ENCODE peak calls at places on chromosomes 3 and 15, in six cellular contexts. One of them, this sample, is unnamed.

GRCh38 chr3:189547448-189547847 is 83.7 kb upstream of the TP63 start:
- DNase-seq in fibroblast of mammary gland: no peak
- DNase-seq in HCT116: no peak
- DNase-seq in GM12865: no peak
- DNase-seq in AG10803: no peak
- DNase-seq in SK-N-SH: no peak
- DNase-seq in this sample: no peak

GRCh38 chr3:40899286-40899712 is 300.0 kb upstream of the CTNNB1 start:
- DNase-seq in fibroblast of mammary gland: peak
- DNase-seq in HCT116: no peak
- DNase-seq in GM12865: no peak
- DNase-seq in AG10803: peak
- DNase-seq in SK-N-SH: no peak
- DNase-seq in this sample: no peak

GRCh38 chr3:64345351-64345750 is 120.1 kb upstream of the PRICKLE2 start:
- DNase-seq in fibroblast of mammary gland: peak
- DNase-seq in HCT116: no peak
- DNase-seq in GM12865: no peak
- DNase-seq in AG10803: peak
- DNase-seq in SK-N-SH: peak
- DNase-seq in this sample: no peak

GRCh38 chr15:71278989-71279756 is 163.9 kb downstream of the THSD4 start:
- DNase-seq in fibroblast of mammary gland: peak
- DNase-seq in HCT116: no peak
- DNase-seq in GM12865: no peak
- DNase-seq in AG10803: peak
- DNase-seq in SK-N-SH: no peak
- DNase-seq in this sample: peak

GRCh38 chr3:8445861-8446260 is 55.8 kb upstream of the LMCD1 start:
- DNase-seq in fibroblast of mammary gland: peak
- DNase-seq in HCT116: no peak
- DNase-seq in GM12865: no peak
- DNase-seq in AG10803: peak
- DNase-seq in SK-N-SH: no peak
- DNase-seq in this sample: no peak

GRCh38 chr3:71517206-71517855 is 66.2 kb downstream of the FOXP1 start:
- DNase-seq in fibroblast of mammary gland: no peak
- DNase-seq in HCT116: no peak
- DNase-seq in GM12865: no peak
- DNase-seq in AG10803: no peak
- DNase-seq in SK-N-SH: no peak
- DNase-seq in this sample: no peak

GRCh38 chr3:167031364-167032049 is 348.6 kb downstream of the ZBBX start:
- DNase-seq in fibroblast of mammary gland: no peak
- DNase-seq in HCT116: no peak
- DNase-seq in GM12865: no peak
- DNase-seq in AG10803: no peak
- DNase-seq in SK-N-SH: no peak
- DNase-seq in this sample: no peak

GRCh38 chr3:29649815-29650547 is 369.1 kb downstream of the RBMS3 start:
- DNase-seq in fibroblast of mammary gland: peak
- DNase-seq in HCT116: no peak
- DNase-seq in GM12865: peak
- DNase-seq in AG10803: peak
- DNase-seq in SK-N-SH: no peak
- DNase-seq in this sample: no peak

GRCh38 chr3:168117059-168117458 is 21.3 kb upstream of the GOLIM4 start:
- DNase-seq in fibroblast of mammary gland: no peak
- DNase-seq in HCT116: no peak
- DNase-seq in GM12865: no peak
- DNase-seq in AG10803: peak
- DNase-seq in SK-N-SH: no peak
- DNase-seq in this sample: no peak

GRCh38 chr15:59644757-59645156 is 12.6 kb downstream of the GTF2A2 start:
- DNase-seq in fibroblast of mammary gland: peak
- DNase-seq in HCT116: no peak
- DNase-seq in GM12865: no peak
- DNase-seq in AG10803: no peak
- DNase-seq in SK-N-SH: no peak
- DNase-seq in this sample: no peak

GRCh38 chr15:38378162-38378560 is 75.8 kb upstream of the FAM98B start:
- DNase-seq in fibroblast of mammary gland: peak
- DNase-seq in HCT116: no peak
- DNase-seq in GM12865: no peak
- DNase-seq in AG10803: peak
- DNase-seq in SK-N-SH: no peak
- DNase-seq in this sample: no peak

GRCh38 chr15:79067434-79067833 is 23.1 kb downstream of the RASGRF1 start:
- DNase-seq in fibroblast of mammary gland: no peak
- DNase-seq in HCT116: no peak
- DNase-seq in GM12865: no peak
- DNase-seq in AG10803: no peak
- DNase-seq in SK-N-SH: no peak
- DNase-seq in this sample: no peak

GRCh38 chr15:52670087-52670486 is 9.1 kb downstream of the ATOSA start:
- DNase-seq in fibroblast of mammary gland: no peak
- DNase-seq in HCT116: no peak
- DNase-seq in GM12865: no peak
- DNase-seq in AG10803: no peak
- DNase-seq in SK-N-SH: no peak
- DNase-seq in this sample: no peak

GRCh38 chr15:100703032-100703578 is 100.7 kb downstream of the ASB7 start:
- DNase-seq in fibroblast of mammary gland: peak
- DNase-seq in HCT116: no peak
- DNase-seq in GM12865: peak
- DNase-seq in AG10803: peak
- DNase-seq in SK-N-SH: no peak
- DNase-seq in this sample: no peak

GRCh38 chr3:193794002-193794835 is 201.2 kb downstream of the OPA1 start:
- DNase-seq in fibroblast of mammary gland: no peak
- DNase-seq in HCT116: no peak
- DNase-seq in GM12865: no peak
- DNase-seq in AG10803: no peak
- DNase-seq in SK-N-SH: no peak
- DNase-seq in this sample: peak

GRCh38 chr3:82229397-82229796 is 468.0 kb upstream of the GBE1 start:
- DNase-seq in fibroblast of mammary gland: no peak
- DNase-seq in HCT116: no peak
- DNase-seq in GM12865: peak
- DNase-seq in AG10803: no peak
- DNase-seq in SK-N-SH: no peak
- DNase-seq in this sample: no peak

GRCh38 chr15:74041777-74042435 is 40.4 kb downstream of the GOLGA6A start:
- DNase-seq in fibroblast of mammary gland: no peak
- DNase-seq in HCT116: no peak
- DNase-seq in GM12865: no peak
- DNase-seq in AG10803: no peak
- DNase-seq in SK-N-SH: no peak
- DNase-seq in this sample: no peak

GRCh38 chr3:59027607-59028006 is 22.2 kb downstream of the CFAP20DC start:
- DNase-seq in fibroblast of mammary gland: no peak
- DNase-seq in HCT116: no peak
- DNase-seq in GM12865: no peak
- DNase-seq in AG10803: no peak
- DNase-seq in SK-N-SH: peak
- DNase-seq in this sample: no peak

GRCh38 chr3:186239321-186239720 is 122.7 kb downstream of the DGKG start:
- DNase-seq in fibroblast of mammary gland: no peak
- DNase-seq in HCT116: no peak
- DNase-seq in GM12865: no peak
- DNase-seq in AG10803: no peak
- DNase-seq in SK-N-SH: no peak
- DNase-seq in this sample: no peak

GRCh38 chr3:150147776-150148175 is 177.1 kb upstream of the PFN2 start:
- DNase-seq in fibroblast of mammary gland: peak
- DNase-seq in HCT116: no peak
- DNase-seq in GM12865: no peak
- DNase-seq in AG10803: no peak
- DNase-seq in SK-N-SH: no peak
- DNase-seq in this sample: no peak

DNA sequence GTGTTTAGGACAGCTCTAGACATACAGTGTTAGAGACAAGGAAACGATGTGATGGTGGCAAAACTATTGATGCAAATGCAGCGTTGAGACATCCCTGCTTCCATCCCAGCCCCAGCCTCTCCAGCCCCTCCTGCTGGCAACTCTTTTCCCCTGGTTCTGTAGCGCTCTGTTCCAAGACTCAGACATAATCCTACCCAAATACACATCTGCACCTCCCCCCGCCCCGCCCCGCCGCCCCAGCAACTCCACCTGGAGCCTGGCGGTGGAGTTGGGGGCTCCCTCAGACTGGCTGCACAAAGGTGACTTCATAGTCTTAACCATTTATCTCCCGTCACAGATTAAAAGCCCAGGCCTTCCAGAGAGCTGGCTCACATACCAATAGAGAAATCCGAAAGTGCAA is 7.2 kb upstream of the SEC22A start:
- DNase-seq in fibroblast of mammary gland: peak
- DNase-seq in HCT116: peak
- DNase-seq in GM12865: no peak
- DNase-seq in AG10803: peak
- DNase-seq in SK-N-SH: peak
- DNase-seq in this sample: peak
- TF ChIP-seq CTCF in fibroblast of mammary gland: peak
- TF ChIP-seq CTCF in HCT116: peak
- TF ChIP-seq CTCF in GM12865: no peak
- TF ChIP-seq CTCF in AG10803: peak
- TF ChIP-seq CTCF in SK-N-SH: no peak
- TF ChIP-seq CTCF in this sample: peak

DNA sequence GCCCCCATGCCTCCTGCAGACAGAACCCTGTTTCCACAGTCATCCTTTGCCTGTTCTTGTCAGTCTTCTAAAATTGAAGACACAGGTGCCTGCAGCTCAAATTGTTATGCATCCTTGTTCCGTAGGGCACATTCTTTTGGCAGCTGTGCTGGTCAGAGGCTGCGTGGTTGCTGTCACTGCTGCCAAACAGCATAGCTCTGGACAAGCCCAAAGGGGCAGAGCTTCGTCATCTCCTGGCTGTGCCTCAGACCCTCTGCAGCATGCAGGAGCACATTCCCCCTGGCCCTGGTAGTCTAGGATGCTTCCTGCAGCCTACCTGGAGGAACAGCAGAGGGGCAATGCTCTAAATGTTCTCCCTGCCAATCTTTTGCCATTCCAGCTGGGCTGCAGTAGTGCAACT is 2.1 kb upstream of the FBXL22 start:
- DNase-seq in fibroblast of mammary gland: no peak
- DNase-seq in HCT116: no peak
- DNase-seq in GM12865: no peak
- DNase-seq in AG10803: no peak
- DNase-seq in SK-N-SH: no peak
- DNase-seq in this sample: no peak
- H3K4me3 ChIP-seq in fibroblast of mammary gland: no peak
- H3K4me3 ChIP-seq in HCT116: no peak
- H3K4me3 ChIP-seq in GM12865: no peak
- H3K4me3 ChIP-seq in AG10803: no peak
- H3K4me3 ChIP-seq in SK-N-SH: no peak
- H3K4me3 ChIP-seq in this sample: no peak

GRCh38 chr3:184042617-184043016 is 10.2 kb upstream of the HTR3C start:
- DNase-seq in fibroblast of mammary gland: no peak
- DNase-seq in HCT116: no peak
- DNase-seq in GM12865: no peak
- DNase-seq in AG10803: no peak
- DNase-seq in SK-N-SH: no peak
- DNase-seq in this sample: no peak

GRCh38 chr3:184040010-184040409 is 8.5 kb downstream of the HTR3D start:
- DNase-seq in fibroblast of mammary gland: peak
- DNase-seq in HCT116: peak
- DNase-seq in GM12865: peak
- DNase-seq in AG10803: peak
- DNase-seq in SK-N-SH: peak
- DNase-seq in this sample: peak

GRCh38 chr3:184039414-184039813 is 7.9 kb downstream of the HTR3D start:
- DNase-seq in fibroblast of mammary gland: peak
- DNase-seq in HCT116: no peak
- DNase-seq in GM12865: no peak
- DNase-seq in AG10803: peak
- DNase-seq in SK-N-SH: no peak
- DNase-seq in this sample: no peak

GRCh38 chr3:184037816-184038215 is 6.3 kb downstream of the HTR3D start:
- DNase-seq in fibroblast of mammary gland: no peak
- DNase-seq in HCT116: peak
- DNase-seq in GM12865: no peak
- DNase-seq in AG10803: no peak
- DNase-seq in SK-N-SH: no peak
- DNase-seq in this sample: no peak
- TF ChIP-seq CTCF in fibroblast of mammary gland: no peak
- TF ChIP-seq CTCF in HCT116: peak
- TF ChIP-seq CTCF in GM12865: no peak
- TF ChIP-seq CTCF in AG10803: no peak
- TF ChIP-seq CTCF in SK-N-SH: no peak
- TF ChIP-seq CTCF in this sample: no peak

GRCh38 chr15:65833501-65834220 is 35.6 kb upstream of the RAB11A start:
- DNase-seq in fibroblast of mammary gland: no peak
- DNase-seq in HCT116: no peak
- DNase-seq in GM12865: peak
- DNase-seq in AG10803: no peak
- DNase-seq in SK-N-SH: peak
- DNase-seq in this sample: no peak

GRCh38 chr15:65835452-65835851 is 33.8 kb upstream of the RAB11A start:
- DNase-seq in fibroblast of mammary gland: no peak
- DNase-seq in HCT116: no peak
- DNase-seq in GM12865: no peak
- DNase-seq in AG10803: no peak
- DNase-seq in SK-N-SH: no peak
- DNase-seq in this sample: no peak

GRCh38 chr15:65829150-65829764 is 37.2 kb upstream of the DENND4A start:
- DNase-seq in fibroblast of mammary gland: peak
- DNase-seq in HCT116: peak
- DNase-seq in GM12865: peak
- DNase-seq in AG10803: no peak
- DNase-seq in SK-N-SH: peak
- DNase-seq in this sample: peak

GRCh38 chr15:65834603-65835282 is 34.5 kb upstream of the RAB11A start:
- DNase-seq in fibroblast of mammary gland: no peak
- DNase-seq in HCT116: no peak
- DNase-seq in GM12865: no peak
- DNase-seq in AG10803: no peak
- DNase-seq in SK-N-SH: no peak
- DNase-seq in this sample: no peak

DNA sequence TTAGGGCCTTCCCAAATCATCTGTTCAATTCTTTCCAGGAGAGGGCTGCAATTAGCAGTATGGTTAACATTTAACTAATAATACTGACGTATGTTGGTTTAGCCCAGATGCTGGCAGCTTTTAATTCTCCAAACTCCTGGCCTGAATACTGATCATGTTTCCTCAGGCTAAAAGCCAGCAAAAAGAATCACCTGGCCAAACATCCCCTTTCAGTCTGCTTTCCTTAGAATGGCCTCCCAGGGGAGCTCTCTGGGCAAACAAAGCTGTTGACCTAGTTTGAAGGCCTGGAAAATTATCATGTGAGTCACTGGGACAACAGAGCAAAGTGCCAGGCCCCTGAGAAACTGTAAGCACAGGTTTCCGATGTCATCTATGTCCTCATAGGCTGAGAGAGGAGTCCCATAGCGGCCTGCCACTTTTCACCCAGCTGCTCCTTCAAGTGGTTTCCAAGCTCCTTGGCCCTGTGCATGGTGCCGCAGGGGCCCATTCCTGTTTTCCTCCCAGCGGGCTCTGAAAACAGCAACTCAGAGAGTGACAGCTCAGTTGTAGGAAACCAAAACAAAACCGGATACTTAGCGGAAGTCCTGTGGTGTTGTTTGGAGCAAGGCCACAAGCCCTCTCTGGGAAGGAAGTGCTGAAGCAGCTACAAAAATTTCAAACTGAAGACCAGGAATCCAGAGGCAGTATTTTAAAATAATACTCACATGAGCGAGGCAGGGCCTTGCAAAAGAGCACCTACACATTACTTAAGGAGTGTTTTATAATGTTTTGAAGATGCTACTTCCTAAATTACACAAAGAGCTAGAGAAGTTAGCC is 36.5 kb upstream of the RAB11A start:
- DNase-seq in fibroblast of mammary gland: peak
- DNase-seq in HCT116: peak
- DNase-seq in GM12865: peak
- DNase-seq in AG10803: peak
- DNase-seq in SK-N-SH: peak
- DNase-seq in this sample: peak
- H3K4me3 ChIP-seq in fibroblast of mammary gland: peak
- H3K4me3 ChIP-seq in HCT116: no peak
- H3K4me3 ChIP-seq in GM12865: peak
- H3K4me3 ChIP-seq in AG10803: peak
- H3K4me3 ChIP-seq in SK-N-SH: no peak
- H3K4me3 ChIP-seq in this sample: no peak